ENCODE peak calls at places on chromosomes 5 and 9, in five cellular contexts. H is lower lobe of right lung, X is lung, J is nephron progenitor cell, Q is ascending aorta. Z is an unnamed sample.

GRCh38 chr5:180170111-180170809 is 38.8 kb downstream of the RASGEF1C start:
- DNase-seq in H (no peak), X (no peak), J (peak), Q (no peak), Z (no peak)

GRCh38 chr5:57207007-57207653 is 33.3 kb downstream of the GPBP1 start:
- DNase-seq in H (no peak), X (no peak), J (no peak), Q (no peak), Z (no peak)

GRCh38 chr5:14365831-14366435 is 215.7 kb upstream of the OTULINL start:
- DNase-seq in H (no peak), X (no peak), J (no peak), Q (no peak), Z (no peak)

GRCh38 chr5:14082973-14083372 is 60.2 kb upstream of the TRIO start:
- DNase-seq in H (no peak), X (no peak), J (no peak), Q (no peak), Z (no peak)

GRCh38 chr9:134459164-134459563 is 132.9 kb downstream of the RXRA start:
- DNase-seq in H (peak), X (no peak), J (no peak), Q (no peak), Z (no peak)

GRCh38 chr5:139232161-139232724 is 34.1 kb upstream of the SIL1 start:
- DNase-seq in H (no peak), X (no peak), J (no peak), Q (no peak), Z (no peak)

GRCh38 chr5:59620535-59621212 is 272.9 kb downstream of the PDE4D start:
- DNase-seq in H (no peak), X (no peak), J (no peak), Q (no peak), Z (no peak)

GRCh38 chr9:99073985-99074901 is 30.7 kb upstream of the TGFBR1 start:
- DNase-seq in H (no peak), X (no peak), J (no peak), Q (no peak), Z (no peak)

GRCh38 chr9:37918665-37919165 is 14.8 kb upstream of the SLC25A51 start:
- DNase-seq in H (no peak), X (no peak), J (no peak), Q (no peak), Z (no peak)

GRCh38 chr5:66324357-66324756 is 180.3 kb downstream of the SREK1 start:
- DNase-seq in H (no peak), X (no peak), J (no peak), Q (no peak), Z (no peak)

GRCh38 chr5:53917095-53917494 is 356.7 kb downstream of the NDUFS4 start:
- DNase-seq in H (no peak), X (no peak), J (no peak), Q (no peak), Z (no peak)

GRCh38 chr5:124102491-124102890 is 590.5 kb downstream of the CSNK1G3 start:
- DNase-seq in H (no peak), X (no peak), J (no peak), Q (no peak), Z (no peak)

GRCh38 chr5:50435131-50435530 is 6.0 kb downstream of the EMB start:
- DNase-seq in H (no peak), X (no peak), J (no peak), Q (no peak), Z (no peak)

GRCh38 chr5:138096997-138097828 is 13.4 kb downstream of the WNT8A start:
- DNase-seq in H (no peak), X (no peak), J (no peak), Q (no peak), Z (no peak)

GRCh38 chr5:150103678-150104549 is 17.6 kb upstream of the CSF1R start:
- DNase-seq in H (no peak), X (peak), J (no peak), Q (no peak), Z (no peak)

GRCh38 chr9:34929506-34930102 is 28.5 kb upstream of the PHF24 start:
- DNase-seq in H (no peak), X (no peak), J (peak), Q (no peak), Z (no peak)

GRCh38 chr5:62305715-62306493 is at the start of gene KIF2A:
- DNase-seq in H (peak), X (peak), J (peak), Q (peak), Z (peak)
- TF ChIP-seq CTCF in H (peak), X (no peak), J (no peak), Q (no peak), Z (peak)

GRCh38 chr9:137461316-137461662 is 2.2 kb upstream of the NSMF start:
- DNase-seq in H (no peak), X (no peak), J (no peak), Q (no peak), Z (no peak)

GRCh38 chr9:137462396-137463193 is 3.5 kb upstream of the NSMF start:
- DNase-seq in H (no peak), X (no peak), J (no peak), Q (no peak), Z (no peak)

GRCh38 chr9:137463194-137463930 is 4.2 kb upstream of the NSMF start:
- DNase-seq in H (no peak), X (no peak), J (no peak), Q (no peak), Z (no peak)

GRCh38 chr9:137460363-137461315 is 1.5 kb upstream of the NSMF start:
- DNase-seq in H (no peak), X (no peak), J (no peak), Q (no peak), Z (no peak)

GRCh38 chr9:137461663-137462395 is 2.7 kb upstream of the NSMF start:
- DNase-seq in H (peak), X (peak), J (peak), Q (no peak), Z (no peak)
- TF ChIP-seq CTCF in H (no peak), X (no peak), J (no peak), Q (no peak), Z (no peak)

DNA sequence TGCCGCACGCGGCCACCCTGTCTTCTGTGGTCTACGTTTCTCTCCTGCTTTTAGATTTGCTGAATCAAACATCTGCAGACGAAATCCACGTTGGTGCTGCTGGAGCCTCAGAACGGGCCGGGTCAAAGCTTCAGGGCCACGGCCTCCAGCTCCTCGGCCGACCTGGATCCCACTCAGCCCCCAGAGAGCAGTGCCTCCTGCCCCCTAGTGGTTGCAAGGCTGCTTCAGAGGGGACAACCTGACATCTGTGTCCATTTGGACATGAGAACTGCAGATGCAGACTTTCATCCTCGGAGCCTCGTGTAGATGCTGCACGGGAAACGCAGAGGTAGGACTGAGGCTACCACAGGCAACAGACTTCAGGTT is 23.0 kb upstream of the SLC6A3 start:
- DNase-seq in H (no peak), X (no peak), J (peak), Q (no peak), Z (peak)
- TF ChIP-seq CTCF in H (peak), X (peak), J (peak), Q (no peak), Z (peak)

GRCh38 chr5:80407735-80408474 is at the start of gene ZFYVE16:
- DNase-seq in H (peak), X (peak), J (peak), Q (peak), Z (peak)
- TF ChIP-seq CTCF in H (no peak), X (no peak), J (peak), Q (peak), Z (peak)

GRCh38 chr9:92176800-92177185 is 61.6 kb upstream of the SPTLC1 start:
- DNase-seq in H (no peak), X (no peak), J (no peak), Q (no peak), Z (no peak)

GRCh38 chr9:92177591-92177990 is 62.4 kb upstream of the SPTLC1 start:
- DNase-seq in H (no peak), X (no peak), J (no peak), Q (no peak), Z (no peak)

GRCh38 chr9:92181296-92181695 is 66.1 kb upstream of the SPTLC1 start:
- DNase-seq in H (no peak), X (no peak), J (no peak), Q (no peak), Z (no peak)

GRCh38 chr9:92180669-92181181 is 65.5 kb upstream of the SPTLC1 start:
- DNase-seq in H (no peak), X (no peak), J (no peak), Q (no peak), Z (no peak)

DNA sequence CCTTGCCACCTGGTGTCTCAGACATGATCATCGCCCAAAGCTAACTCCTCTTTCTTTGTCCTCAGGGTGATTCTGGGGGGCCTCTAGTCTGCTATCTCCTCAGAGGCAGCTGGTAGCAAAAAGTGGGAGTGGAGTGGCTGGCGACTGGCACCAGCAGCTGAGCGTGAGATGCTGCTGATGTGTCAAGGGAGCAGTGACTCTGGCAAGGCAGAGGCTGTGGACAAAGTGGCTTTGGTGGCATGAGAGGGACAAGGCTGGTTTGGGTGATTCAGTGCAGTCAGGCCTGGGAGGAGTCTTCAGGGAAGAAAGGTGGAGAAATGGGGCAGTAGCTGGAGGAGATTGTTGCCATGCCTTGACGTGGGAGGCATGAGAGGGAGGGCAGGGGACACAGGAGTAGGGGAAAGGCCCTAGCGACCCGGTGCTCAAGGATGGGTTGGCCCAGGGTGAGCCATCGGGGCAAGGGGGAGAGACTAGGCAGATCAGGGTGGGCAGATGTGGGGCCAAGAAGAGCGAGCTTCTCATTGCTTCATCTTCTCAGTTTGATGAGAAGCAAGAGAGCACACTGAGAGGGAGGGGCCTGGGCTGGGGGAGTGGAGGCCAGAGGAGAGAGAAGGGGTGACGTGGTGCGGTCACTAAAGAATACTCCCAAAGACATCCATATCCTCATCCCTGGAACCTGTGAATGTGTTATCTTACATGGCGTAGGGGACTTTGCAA is 64.2 kb upstream of the SPTLC1 start:
- DNase-seq in H (no peak), X (no peak), J (no peak), Q (no peak), Z (no peak)
- TF ChIP-seq CTCF in H (no peak), X (no peak), J (no peak), Q (no peak), Z (no peak)

GRCh38 chr5:61790678-61791077 is 458.6 kb downstream of the ZSWIM6 start:
- DNase-seq in H (no peak), X (no peak), J (no peak), Q (no peak), Z (no peak)
- TF ChIP-seq CTCF in H (no peak), X (no peak), J (no peak), Q (no peak), Z (no peak)